ENCODE peak calls at places on chromosomes 5 and 9, in four cellular contexts. Z is DMS153; D is astrocyte; L is activated T-helper 9 cell treated with anti-CD3 and anti-CD28 coated beads, Interleukin-2, amount 50 U/mL, for 16 hours. B is an unnamed sample.
A peak's percentile ranks its signal among the peaks of the same experiment; 100 is the strongest.

GRCh38 chr5:53067641-53068040 is 41.9 kb downstream of the MOCS2 start:
- DNase-seq in Z (no peak), L (no peak), D (no peak), B (no peak)

GRCh38 chr5:145437627-145438026 is 397.5 kb downstream of the PRELID2 start:
- DNase-seq in L (no peak), D (no peak), Z (no peak), B (no peak)

GRCh38 chr9:91948061-91948422 is 2.0 kb downstream of the ROR2 start:
- DNase-seq in D (no peak), Z (no peak), L (no peak), B (no peak)

GRCh38 chr9:4497395-4497794 is 7.1 kb downstream of the SLC1A1 start:
- DNase-seq in Z (no peak), L (no peak), D (no peak), B (no peak)

GRCh38 chr9:112274600-112274999 is 58.8 kb downstream of the PTBP3 start:
- DNase-seq in D (no peak), L (no peak), Z (no peak), B (no peak)

GRCh38 chr5:95884021-95884333 is 61.5 kb upstream of the GLRX start:
- DNase-seq in D (no peak), Z (no peak), L (no peak), B (no peak)

GRCh38 chr5:29162297-29162696 is 2031.2 kb upstream of the CDH6 start:
- DNase-seq in D (no peak), L (no peak), Z (peak; percentile 75), B (no peak)

GRCh38 chr9:87512321-87512720 is 14.7 kb downstream of the DAPK1 start:
- DNase-seq in D (no peak), L (no peak), Z (no peak), B (no peak)

GRCh38 chr9:69181908-69182353 is 7.9 kb downstream of the TJP2 start:
- DNase-seq in Z (no peak), D (no peak), L (no peak), B (no peak)

GRCh38 chr5:145636396-145636795 is 198.7 kb downstream of the PRELID2 start:
- DNase-seq in L (no peak), Z (no peak), D (no peak), B (no peak)

GRCh38 chr5:178478370-178478769 is 111.8 kb downstream of the COL23A1 start:
- DNase-seq in D (no peak), L (no peak), Z (no peak), B (no peak)

GRCh38 chr5:175383350-175383749 is 60.6 kb downstream of the DRD1 start:
- DNase-seq in D (peak; percentile 2), Z (peak; percentile 21), L (no peak), B (no peak)

GRCh38 chr9:86488794-86489193 is 134.6 kb upstream of the TUT7 start:
- DNase-seq in L (no peak), Z (no peak), D (no peak), B (no peak)

GRCh38 chr9:97600531-97601227 is 32.5 kb downstream of the TSTD2 start:
- DNase-seq in Z (no peak), L (no peak), D (no peak), B (no peak)